ENCODE peak calls at places on chromosomes 3 and 15, in eight cellular contexts. L, W, P, Y, K, I, C and O are unnamed samples.

GRCh38 chr3:53680026-53680425 is 166.2 kb downstream of the CHDH start:
- DNase-seq in L (no peak), W (no peak), P (no peak), Y (no peak), K (no peak), I (no peak), C (peak; percentile 60), O (no peak)

GRCh38 chr15:41917767-41918430 is 24.0 kb upstream of the SPTBN5 start:
- DNase-seq in L (peak; percentile 78), W (no peak), P (no peak), Y (no peak), K (peak; percentile 83), I (no peak), C (no peak), O (peak; percentile 29)

GRCh38 chr3:66297917-66298316 is 77.1 kb downstream of the SLC25A26 start:
- DNase-seq in L (peak; percentile 86), W (no peak), P (no peak), Y (no peak), K (peak; percentile 93), I (no peak), C (no peak), O (peak; percentile 43)

GRCh38 chr15:84947947-84948830 is 33.5 kb upstream of the PDE8A start:
- DNase-seq in L (peak; percentile 97), W (no peak), P (no peak), Y (no peak), K (peak; percentile 96), I (no peak), C (no peak), O (peak; percentile 88)

GRCh38 chr3:54577313-54577712 is 350.5 kb downstream of the LRTM1 start:
- DNase-seq in L (peak; percentile 10), W (no peak), P (no peak), Y (no peak), K (no peak), I (no peak), C (no peak), O (no peak)

GRCh38 chr3:160801386-160802118 is 45.5 kb downstream of the PPM1L start:
- DNase-seq in L (peak; percentile 86), W (no peak), P (no peak), Y (no peak), K (no peak), I (no peak), C (no peak), O (peak; percentile 36)

GRCh38 chr15:91853968-91854943 is 748 bp downstream of the SLCO3A1 start:
- DNase-seq in L (peak; percentile 73), W (peak; percentile 43), P (peak; percentile 18), Y (peak; percentile 84), K (no peak), I (peak; percentile 51), C (peak; percentile 79), O (peak; percentile 71)

GRCh38 chr15:60672400-60672799 is 193.5 kb upstream of the ICE2 start:
- DNase-seq in L (no peak), W (no peak), P (no peak), Y (no peak), K (no peak), I (no peak), C (peak; percentile 31), O (no peak)

GRCh38 chr15:92049290-92050008 is 195.9 kb downstream of the SLCO3A1 start:
- DNase-seq in L (no peak), W (no peak), P (no peak), Y (no peak), K (no peak), I (no peak), C (peak; percentile 21), O (no peak)

GRCh38 chr15:89767411-89767915 is 8.7 kb upstream of the MESP2 start:
- DNase-seq in L (no peak), W (no peak), P (no peak), Y (peak; percentile 82), K (no peak), I (no peak), C (no peak), O (no peak)

GRCh38 chr3:126117212-126117611 is 33.3 kb upstream of the SLC41A3 start:
- DNase-seq in L (no peak), W (no peak), P (no peak), Y (peak; percentile 18), K (no peak), I (no peak), C (no peak), O (no peak)

GRCh38 chr15:80778964-80779657 is at the start of gene CEMIP:
- DNase-seq in L (peak; percentile 92), W (peak; percentile 80), P (peak; percentile 65), Y (peak; percentile 96), K (peak; percentile 47), I (peak; percentile 88), C (peak; percentile 92), O (peak; percentile 93)

GRCh38 chr15:40755821-40756220 is 767 bp upstream of the RMDN3 start:
- DNase-seq in L (no peak), W (no peak), P (no peak), Y (no peak), K (no peak), I (no peak), C (no peak), O (no peak)

GRCh38 chr3:128914966-128915645 is 35.7 kb downstream of the ACAD9 start:
- DNase-seq in L (no peak), W (no peak), P (no peak), Y (no peak), K (no peak), I (no peak), C (no peak), O (no peak)

GRCh38 chr15:51888593-51889195 is 59.2 kb downstream of the TMOD3 start:
- DNase-seq in L (peak; percentile 64), W (no peak), P (no peak), Y (no peak), K (no peak), I (no peak), C (peak; percentile 12), O (peak; percentile 77)

GRCh38 chr15:73926191-73927002 is at the start of gene LOXL1:
- DNase-seq in L (peak; percentile 98), W (peak; percentile 64), P (no peak), Y (peak; percentile 93), K (peak; percentile 89), I (peak; percentile 80), C (peak; percentile 91), O (peak; percentile 94)

GRCh38 chr3:120435621-120436020 is 15.2 kb downstream of the FSTL1 start:
- DNase-seq in L (peak; percentile 76), W (no peak), P (no peak), Y (peak; percentile 33), K (peak; percentile 70), I (no peak), C (no peak), O (peak; percentile 70)

DNA sequence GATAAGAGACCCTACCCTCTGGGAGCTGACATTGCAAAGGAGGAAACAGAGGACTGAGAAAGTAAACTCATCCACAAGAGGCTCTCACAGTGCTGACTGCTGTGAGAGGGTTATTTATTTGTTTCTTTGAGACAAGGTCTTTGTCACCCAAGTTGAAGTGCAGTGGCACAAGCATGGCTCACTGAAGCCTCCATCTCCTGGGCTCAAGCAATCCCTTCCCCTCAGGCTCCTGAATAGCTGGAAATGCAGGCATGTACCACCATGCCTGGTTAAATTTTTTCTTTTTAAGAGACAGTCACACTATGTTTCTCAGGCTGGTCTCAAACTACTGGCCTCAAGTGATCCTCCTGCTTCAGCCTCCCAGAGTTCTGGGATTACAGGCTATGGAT is 52.8 kb downstream of the FBLN2 start:
- DNase-seq in L (no peak), W (no peak), P (no peak), Y (no peak), K (no peak), I (no peak), C (no peak), O (no peak)
- H3K9ac ChIP-seq in L (peak overlapping the region; percentile 30), W (no peak overlapping the region), P (no peak overlapping the region), Y (no peak overlapping the region), K (no peak overlapping the region), I (no peak overlapping the region), C (no peak overlapping the region), O (no peak overlapping the region)

GRCh38 chr3:123624302-123624701 is 39.4 kb upstream of the HACD2 start:
- DNase-seq in L (no peak), W (no peak), P (no peak), Y (no peak), K (no peak), I (no peak), C (no peak), O (no peak)

GRCh38 chr3:123623346-123623880 is 38.6 kb upstream of the HACD2 start:
- DNase-seq in L (peak; percentile 46), W (no peak), P (no peak), Y (no peak), K (no peak), I (no peak), C (no peak), O (no peak)

GRCh38 chr3:123620338-123620737 is 35.5 kb upstream of the HACD2 start:
- DNase-seq in L (no peak), W (no peak), P (no peak), Y (no peak), K (peak; percentile 39), I (no peak), C (no peak), O (no peak)

GRCh38 chr3:123622766-123623165 is 37.9 kb upstream of the HACD2 start:
- DNase-seq in L (no peak), W (no peak), P (no peak), Y (no peak), K (no peak), I (no peak), C (no peak), O (no peak)

GRCh38 chr3:123621510-123622189 is 36.8 kb upstream of the HACD2 start:
- DNase-seq in L (no peak), W (no peak), P (no peak), Y (no peak), K (no peak), I (no peak), C (no peak), O (no peak)
- H3K4me1 ChIP-seq in L (peaks cover 18% of the 10 kb centered on the region), W (no peaks in the 10 kb centered on the region), P (peaks cover 4% of the 10 kb centered on the region), Y (no peaks in the 10 kb centered on the region), K (peaks cover 23% of the 10 kb centered on the region), I (peaks cover 7% of the 10 kb centered on the region), C (no peaks in the 10 kb centered on the region), O (peaks cover 48% of the 10 kb centered on the region)

GRCh38 chr3:195250473-195251251 is 20.3 kb downstream of the XXYLT1 start:
- DNase-seq in L (no peak), W (no peak), P (no peak), Y (peak; percentile 42), K (no peak), I (no peak), C (no peak), O (no peak)
- H3K9ac ChIP-seq in L (no peak overlapping the region), W (peak overlapping the region; percentile 7), P (no peak overlapping the region), Y (no peak overlapping the region), K (no peak overlapping the region), I (no peak overlapping the region), C (no peak overlapping the region), O (peak overlapping the region; percentile 14)

DNA sequence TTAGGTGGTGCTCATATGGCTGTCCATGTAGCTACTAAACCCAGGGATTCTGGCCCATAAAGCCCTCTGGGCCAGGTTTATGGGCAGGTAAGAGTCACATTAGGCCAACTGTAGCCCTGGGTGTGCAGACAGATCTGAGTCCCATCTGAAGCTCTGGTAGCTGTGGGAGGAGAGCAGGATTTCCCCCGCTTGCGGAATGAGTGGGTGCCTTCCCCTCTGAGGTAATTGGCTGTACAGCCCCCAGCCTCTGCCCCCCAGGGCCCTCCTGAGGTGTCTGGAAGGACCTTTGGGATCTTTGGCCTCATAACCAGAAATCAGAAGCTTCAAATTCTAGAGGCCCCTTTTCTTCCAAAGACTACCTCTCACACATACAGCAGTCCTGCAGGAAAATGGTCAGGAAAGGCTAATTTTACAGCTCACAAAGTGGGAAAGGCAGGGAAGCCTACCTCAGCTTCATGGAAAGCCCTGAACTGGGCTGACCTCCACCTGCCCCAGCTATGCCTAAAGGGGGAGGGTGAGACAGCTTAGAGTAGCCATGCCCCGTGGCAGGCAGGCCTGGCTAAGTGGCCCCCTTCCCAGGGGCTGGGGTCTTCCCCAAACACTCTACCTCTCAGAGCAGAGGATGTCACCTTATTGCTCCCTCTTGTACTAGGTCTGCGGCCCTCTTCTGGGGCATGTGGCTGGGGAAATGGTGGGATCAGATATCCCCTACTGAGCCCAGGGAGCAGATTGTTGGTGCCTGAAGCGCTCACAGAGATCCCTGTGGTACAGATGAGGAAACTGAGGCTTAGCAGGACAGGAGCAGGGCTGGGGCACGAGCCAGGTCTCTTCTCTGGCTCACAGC is 16.8 kb downstream of the HEMK1 start:
- DNase-seq in L (no peak), W (no peak), P (no peak), Y (no peak), K (no peak), I (no peak), C (no peak), O (no peak)
- H3K4me1 ChIP-seq in L (peaks cover 27% of the 10 kb centered on the region), W (no peaks in the 10 kb centered on the region), P (peaks cover 12% of the 10 kb centered on the region), Y (peaks cover 2% of the 10 kb centered on the region), K (no peaks in the 10 kb centered on the region), I (no peaks in the 10 kb centered on the region), C (no peaks in the 10 kb centered on the region), O (peaks cover 76% of the 10 kb centered on the region)